ENCODE peak calls at places on chromosome 12, in four cellular contexts. H is NCI-H2081, X is foreskin fibroblast, T is lower lobe of right lung. K is an unnamed sample.

GRCh38 chr12:34401659-34402227 is 379.4 kb downstream of the ALG10 start:
- DNase-seq in X (no peak), H (no peak), T (peak), K (no peak)

GRCh38 chr12:81078469-81079196 is 754 bp downstream of the ACSS3 start:
- DNase-seq in T (no peak), H (peak), X (peak), K (peak)

GRCh38 chr12:113194971-113195391 is 9.5 kb downstream of the RITA1 start:
- DNase-seq in T (no peak), H (no peak), X (peak), K (peak)

GRCh38 chr12:47824198-47824597 is 4.5 kb upstream of the HDAC7 start:
- DNase-seq in T (no peak), H (no peak), X (no peak), K (no peak)

GRCh38 chr12:116712458-116713303 is 25.2 kb downstream of the SPRING1 start:
- DNase-seq in X (no peak), H (no peak), T (no peak), K (no peak)

GRCh38 chr12:41932470-41932991 is 212.1 kb downstream of the GXYLT1 start:
- DNase-seq in T (peak), H (peak), X (no peak), K (no peak)

GRCh38 chr12:119788783-119789182 is 88.3 kb downstream of the CIT start:
- DNase-seq in T (no peak), H (no peak), X (peak), K (no peak)

GRCh38 chr12:19819231-19819630 is 379.9 kb downstream of the AEBP2 start:
- DNase-seq in T (no peak), X (no peak), H (no peak), K (no peak)

GRCh38 chr12:42587564-42588307 is 1.8 kb downstream of the PRICKLE1 start:
- DNase-seq in T (no peak), X (no peak), H (no peak), K (no peak)

GRCh38 chr12:131865196-131865875 is 29.1 kb upstream of the ULK1 start:
- DNase-seq in T (no peak), H (no peak), X (no peak), K (peak)

GRCh38 chr12:359091-359490 is 30.0 kb downstream of the KDM5A start:
- DNase-seq in T (no peak), X (no peak), H (no peak), K (no peak)

GRCh38 chr12:5085896-5086295 is 42.2 kb downstream of the KCNA5 start:
- DNase-seq in H (no peak), X (peak), T (no peak), K (peak)

GRCh38 chr12:96108321-96108720 is 72.9 kb upstream of the LTA4H start:
- DNase-seq in H (no peak), T (no peak), X (no peak), K (no peak)

GRCh38 chr12:100824476-100824875 is 29.9 kb downstream of the ANO4 start:
- DNase-seq in T (no peak), X (no peak), H (no peak), K (no peak)

GRCh38 chr12:51218607-51219161 is 822 bp upstream of the POU6F1 start:
- DNase-seq in X (no peak), H (no peak), T (peak), K (no peak)

GRCh38 chr12:108369736-108370396 is 30.8 kb upstream of the CMKLR1 start:
- DNase-seq in X (no peak), T (no peak), H (no peak), K (no peak)

GRCh38 chr12:1773937-1774655 is 46.3 kb upstream of the LRTM2 start:
- DNase-seq in T (no peak), X (peak), H (no peak), K (no peak)

GRCh38 chr12:55612646-55613045 is 24.0 kb upstream of the OR10P1 start:
- DNase-seq in X (no peak), H (no peak), T (no peak), K (no peak)

GRCh38 chr12:72036393-72036792 is 97.7 kb downstream of the TPH2 start:
- DNase-seq in X (no peak), H (no peak), T (no peak), K (no peak)

GRCh38 chr12:3727877-3728632 is 24.9 kb downstream of the CRACR2A start:
- DNase-seq in H (no peak), X (no peak), T (no peak), K (no peak)

GRCh38 chr12:130186631-130187269 is 24.5 kb downstream of the FZD10 start:
- DNase-seq in X (no peak), T (no peak), H (no peak), K (no peak)

GRCh38 chr12:62032838-62033237 is 227.4 kb upstream of the USP15 start:
- DNase-seq in H (no peak), X (no peak), T (no peak), K (no peak)

GRCh38 chr12:56683-57346 is 9.8 kb upstream of the IQSEC3 start:
- DNase-seq in X (no peak), H (no peak), T (no peak), K (no peak)

GRCh38 chr12:10361084-10361483 is 28.8 kb downstream of the KLRK1 start:
- DNase-seq in H (no peak), T (no peak), X (no peak), K (no peak)

GRCh38 chr12:109737111-109737510 is 23.5 kb downstream of the FAM222A start:
- DNase-seq in X (no peak), H (no peak), T (peak), K (no peak)

GRCh38 chr12:38155020-38155395 is 161.6 kb upstream of the ALG10B start:
- DNase-seq in T (no peak), X (no peak), H (no peak), K (no peak)

GRCh38 chr12:98955284-98955683 is 310.2 kb downstream of the APAF1 start:
- DNase-seq in X (no peak), T (no peak), H (peak), K (no peak)

GRCh38 chr12:106605254-106605653 is 22.4 kb downstream of the RFX4 start:
- DNase-seq in H (no peak), X (no peak), T (no peak), K (no peak)

GRCh38 chr12:94162108-94162507 is 13.7 kb downstream of the PLXNC1 start:
- DNase-seq in X (no peak), T (no peak), H (no peak), K (no peak)

GRCh38 chr12:112005419-112006395 is 7.3 kb downstream of the TMEM116 start:
- DNase-seq in X (no peak), H (no peak), T (peak), K (no peak)

GRCh38 chr12:11482955-11483354 is 87.6 kb upstream of the PRB2 start:
- DNase-seq in H (no peak), X (peak), T (no peak), K (no peak)

GRCh38 chr12:122845041-122845864 is 10.0 kb downstream of the HIP1R start:
- DNase-seq in H (no peak), T (peak), X (no peak), K (no peak)